ENCODE peak calls at places on chromosomes 16 and 17, in nine cellular contexts. One of them, this sample, is unnamed.

GRCh38 chr17:68700391-68700790 is 99.2 kb upstream of the FAM20A start:
- DNase-seq in heart right ventricle: no peak
- DNase-seq in GM12891: no peak
- DNase-seq in A549: no peak
- DNase-seq in skeletal muscle cell: no peak
- DNase-seq in KG1: no peak
- DNase-seq in AG20443: no peak
- DNase-seq in activated naive CD8-positive, alpha-beta T cell treated with anti-CD3 and anti-CD28 coated beads, Interleukin-2, amount 50 U/mL, for 24 hours: no peak
- DNase-seq in NCI-H345: no peak
- DNase-seq in this sample: no peak

GRCh38 chr16:19748389-19749110 is 30.5 kb downstream of the IQCK start:
- DNase-seq in heart right ventricle: no peak
- DNase-seq in GM12891: no peak
- DNase-seq in A549: no peak
- DNase-seq in skeletal muscle cell: no peak
- DNase-seq in KG1: no peak
- DNase-seq in AG20443: no peak
- DNase-seq in activated naive CD8-positive, alpha-beta T cell treated with anti-CD3 and anti-CD28 coated beads, Interleukin-2, amount 50 U/mL, for 24 hours: no peak
- DNase-seq in NCI-H345: no peak
- DNase-seq in this sample: no peak

GRCh38 chr17:1764274-1764673 is 2.4 kb downstream of the SERPINF1 start:
- DNase-seq in heart right ventricle: peak
- DNase-seq in GM12891: no peak
- DNase-seq in A549: no peak
- DNase-seq in skeletal muscle cell: peak
- DNase-seq in KG1: no peak
- DNase-seq in AG20443: peak
- DNase-seq in activated naive CD8-positive, alpha-beta T cell treated with anti-CD3 and anti-CD28 coated beads, Interleukin-2, amount 50 U/mL, for 24 hours: peak
- DNase-seq in NCI-H345: no peak
- DNase-seq in this sample: no peak

GRCh38 chr17:6443692-6444572 is at the start of gene PIMREG:
- DNase-seq in heart right ventricle: peak
- DNase-seq in GM12891: peak
- DNase-seq in A549: peak
- DNase-seq in skeletal muscle cell: peak
- DNase-seq in KG1: peak
- DNase-seq in AG20443: peak
- DNase-seq in activated naive CD8-positive, alpha-beta T cell treated with anti-CD3 and anti-CD28 coated beads, Interleukin-2, amount 50 U/mL, for 24 hours: peak
- DNase-seq in NCI-H345: peak
- DNase-seq in this sample: peak

GRCh38 chr16:5615868-5616642 is 518.5 kb upstream of the EEF2KMT start:
- DNase-seq in heart right ventricle: peak
- DNase-seq in GM12891: peak
- DNase-seq in A549: peak
- DNase-seq in skeletal muscle cell: no peak
- DNase-seq in KG1: peak
- DNase-seq in AG20443: peak
- DNase-seq in activated naive CD8-positive, alpha-beta T cell treated with anti-CD3 and anti-CD28 coated beads, Interleukin-2, amount 50 U/mL, for 24 hours: peak
- DNase-seq in NCI-H345: peak
- DNase-seq in this sample: peak

GRCh38 chr17:10767237-10767636 is 36.7 kb downstream of the TMEM238L start:
- DNase-seq in heart right ventricle: no peak
- DNase-seq in GM12891: no peak
- DNase-seq in A549: no peak
- DNase-seq in skeletal muscle cell: no peak
- DNase-seq in KG1: no peak
- DNase-seq in AG20443: no peak
- DNase-seq in activated naive CD8-positive, alpha-beta T cell treated with anti-CD3 and anti-CD28 coated beads, Interleukin-2, amount 50 U/mL, for 24 hours: no peak
- DNase-seq in NCI-H345: no peak
- DNase-seq in this sample: no peak

GRCh38 chr16:69820926-69821541 is 58.9 kb downstream of the WWP2 start:
- DNase-seq in heart right ventricle: no peak
- DNase-seq in GM12891: no peak
- DNase-seq in A549: no peak
- DNase-seq in skeletal muscle cell: no peak
- DNase-seq in KG1: no peak
- DNase-seq in AG20443: peak
- DNase-seq in activated naive CD8-positive, alpha-beta T cell treated with anti-CD3 and anti-CD28 coated beads, Interleukin-2, amount 50 U/mL, for 24 hours: no peak
- DNase-seq in NCI-H345: no peak
- DNase-seq in this sample: no peak

GRCh38 chr17:56756536-56756935 is 77.2 kb downstream of the C17orf67 start:
- DNase-seq in heart right ventricle: no peak
- DNase-seq in GM12891: no peak
- DNase-seq in A549: peak
- DNase-seq in skeletal muscle cell: peak
- DNase-seq in KG1: no peak
- DNase-seq in AG20443: peak
- DNase-seq in activated naive CD8-positive, alpha-beta T cell treated with anti-CD3 and anti-CD28 coated beads, Interleukin-2, amount 50 U/mL, for 24 hours: no peak
- DNase-seq in NCI-H345: no peak
- DNase-seq in this sample: peak

GRCh38 chr17:3385869-3386816 is at the start of gene OR3A2:
- DNase-seq in heart right ventricle: no peak
- DNase-seq in GM12891: no peak
- DNase-seq in A549: no peak
- DNase-seq in skeletal muscle cell: no peak
- DNase-seq in KG1: no peak
- DNase-seq in AG20443: no peak
- DNase-seq in activated naive CD8-positive, alpha-beta T cell treated with anti-CD3 and anti-CD28 coated beads, Interleukin-2, amount 50 U/mL, for 24 hours: peak
- DNase-seq in NCI-H345: no peak
- DNase-seq in this sample: no peak

GRCh38 chr17:1398900-1399299 is 1.1 kb downstream of the YWHAE start:
- DNase-seq in heart right ventricle: no peak
- DNase-seq in GM12891: no peak
- DNase-seq in A549: no peak
- DNase-seq in skeletal muscle cell: no peak
- DNase-seq in KG1: no peak
- DNase-seq in AG20443: peak
- DNase-seq in activated naive CD8-positive, alpha-beta T cell treated with anti-CD3 and anti-CD28 coated beads, Interleukin-2, amount 50 U/mL, for 24 hours: peak
- DNase-seq in NCI-H345: no peak
- DNase-seq in this sample: peak

GRCh38 chr16:57601801-57602478 is 26.5 kb upstream of the ADGRG1 start:
- DNase-seq in heart right ventricle: no peak
- DNase-seq in GM12891: no peak
- DNase-seq in A549: no peak
- DNase-seq in skeletal muscle cell: no peak
- DNase-seq in KG1: peak
- DNase-seq in AG20443: no peak
- DNase-seq in activated naive CD8-positive, alpha-beta T cell treated with anti-CD3 and anti-CD28 coated beads, Interleukin-2, amount 50 U/mL, for 24 hours: peak
- DNase-seq in NCI-H345: peak
- DNase-seq in this sample: no peak

GRCh38 chr16:819336-819735 is 18.8 kb upstream of the GNG13 start:
- DNase-seq in heart right ventricle: no peak
- DNase-seq in GM12891: no peak
- DNase-seq in A549: no peak
- DNase-seq in skeletal muscle cell: no peak
- DNase-seq in KG1: peak
- DNase-seq in AG20443: no peak
- DNase-seq in activated naive CD8-positive, alpha-beta T cell treated with anti-CD3 and anti-CD28 coated beads, Interleukin-2, amount 50 U/mL, for 24 hours: no peak
- DNase-seq in NCI-H345: no peak
- DNase-seq in this sample: no peak

GRCh38 chr16:2148714-2149629 is 547 bp downstream of the RAB26 start:
- DNase-seq in heart right ventricle: no peak
- DNase-seq in GM12891: no peak
- DNase-seq in A549: peak
- DNase-seq in skeletal muscle cell: no peak
- DNase-seq in KG1: no peak
- DNase-seq in AG20443: no peak
- DNase-seq in activated naive CD8-positive, alpha-beta T cell treated with anti-CD3 and anti-CD28 coated beads, Interleukin-2, amount 50 U/mL, for 24 hours: peak
- DNase-seq in NCI-H345: no peak
- DNase-seq in this sample: peak

GRCh38 chr16:56094231-56094630 is 97.1 kb upstream of the GNAO1 start:
- DNase-seq in heart right ventricle: no peak
- DNase-seq in GM12891: no peak
- DNase-seq in A549: no peak
- DNase-seq in skeletal muscle cell: no peak
- DNase-seq in KG1: no peak
- DNase-seq in AG20443: no peak
- DNase-seq in activated naive CD8-positive, alpha-beta T cell treated with anti-CD3 and anti-CD28 coated beads, Interleukin-2, amount 50 U/mL, for 24 hours: no peak
- DNase-seq in NCI-H345: no peak
- DNase-seq in this sample: no peak

GRCh38 chr17:16922386-16923096 is 49.4 kb downstream of the TNFRSF13B start:
- DNase-seq in heart right ventricle: no peak
- DNase-seq in GM12891: no peak
- DNase-seq in A549: no peak
- DNase-seq in skeletal muscle cell: no peak
- DNase-seq in KG1: no peak
- DNase-seq in AG20443: no peak
- DNase-seq in activated naive CD8-positive, alpha-beta T cell treated with anti-CD3 and anti-CD28 coated beads, Interleukin-2, amount 50 U/mL, for 24 hours: no peak
- DNase-seq in NCI-H345: no peak
- DNase-seq in this sample: no peak

GRCh38 chr17:8223356-8224063 is 13.1 kb upstream of the AURKB start:
- DNase-seq in heart right ventricle: peak
- DNase-seq in GM12891: no peak
- DNase-seq in A549: peak
- DNase-seq in skeletal muscle cell: no peak
- DNase-seq in KG1: peak
- DNase-seq in AG20443: peak
- DNase-seq in activated naive CD8-positive, alpha-beta T cell treated with anti-CD3 and anti-CD28 coated beads, Interleukin-2, amount 50 U/mL, for 24 hours: peak
- DNase-seq in NCI-H345: peak
- DNase-seq in this sample: peak

GRCh38 chr16:73713817-73714495 is 582.7 kb upstream of the PSMD7 start:
- DNase-seq in heart right ventricle: peak
- DNase-seq in GM12891: no peak
- DNase-seq in A549: peak
- DNase-seq in skeletal muscle cell: no peak
- DNase-seq in KG1: no peak
- DNase-seq in AG20443: peak
- DNase-seq in activated naive CD8-positive, alpha-beta T cell treated with anti-CD3 and anti-CD28 coated beads, Interleukin-2, amount 50 U/mL, for 24 hours: no peak
- DNase-seq in NCI-H345: no peak
- DNase-seq in this sample: peak

GRCh38 chr17:53912117-53912516 is 89.4 kb downstream of the KIF2B start:
- DNase-seq in heart right ventricle: no peak
- DNase-seq in GM12891: no peak
- DNase-seq in A549: no peak
- DNase-seq in skeletal muscle cell: no peak
- DNase-seq in KG1: no peak
- DNase-seq in AG20443: no peak
- DNase-seq in activated naive CD8-positive, alpha-beta T cell treated with anti-CD3 and anti-CD28 coated beads, Interleukin-2, amount 50 U/mL, for 24 hours: no peak
- DNase-seq in NCI-H345: peak
- DNase-seq in this sample: no peak

GRCh38 chr16:21501869-21502667 is 97.3 kb upstream of the METTL9 start:
- DNase-seq in heart right ventricle: peak
- DNase-seq in GM12891: peak
- DNase-seq in A549: peak
- DNase-seq in skeletal muscle cell: peak
- DNase-seq in KG1: peak
- DNase-seq in AG20443: peak
- DNase-seq in activated naive CD8-positive, alpha-beta T cell treated with anti-CD3 and anti-CD28 coated beads, Interleukin-2, amount 50 U/mL, for 24 hours: peak
- DNase-seq in NCI-H345: peak
- DNase-seq in this sample: peak

GRCh38 chr16:87895641-87896141 is 26.4 kb upstream of the SLC7A5 start:
- DNase-seq in heart right ventricle: no peak
- DNase-seq in GM12891: peak
- DNase-seq in A549: no peak
- DNase-seq in skeletal muscle cell: peak
- DNase-seq in KG1: peak
- DNase-seq in AG20443: peak
- DNase-seq in activated naive CD8-positive, alpha-beta T cell treated with anti-CD3 and anti-CD28 coated beads, Interleukin-2, amount 50 U/mL, for 24 hours: peak
- DNase-seq in NCI-H345: no peak
- DNase-seq in this sample: no peak

GRCh38 chr17:27446569-27447301 is 9.5 kb upstream of the KSR1 start:
- DNase-seq in heart right ventricle: no peak
- DNase-seq in GM12891: no peak
- DNase-seq in A549: no peak
- DNase-seq in skeletal muscle cell: peak
- DNase-seq in KG1: no peak
- DNase-seq in AG20443: peak
- DNase-seq in activated naive CD8-positive, alpha-beta T cell treated with anti-CD3 and anti-CD28 coated beads, Interleukin-2, amount 50 U/mL, for 24 hours: no peak
- DNase-seq in NCI-H345: no peak
- DNase-seq in this sample: peak

GRCh38 chr17:76197911-76198310 is 42.4 kb downstream of the RNF157 start:
- DNase-seq in heart right ventricle: peak
- DNase-seq in GM12891: no peak
- DNase-seq in A549: no peak
- DNase-seq in skeletal muscle cell: no peak
- DNase-seq in KG1: no peak
- DNase-seq in AG20443: no peak
- DNase-seq in activated naive CD8-positive, alpha-beta T cell treated with anti-CD3 and anti-CD28 coated beads, Interleukin-2, amount 50 U/mL, for 24 hours: no peak
- DNase-seq in NCI-H345: no peak
- DNase-seq in this sample: no peak

GRCh38 chr17:62592305-62593099 is 35.0 kb upstream of the MRC2 start:
- DNase-seq in heart right ventricle: no peak
- DNase-seq in GM12891: no peak
- DNase-seq in A549: no peak
- DNase-seq in skeletal muscle cell: no peak
- DNase-seq in KG1: no peak
- DNase-seq in AG20443: no peak
- DNase-seq in activated naive CD8-positive, alpha-beta T cell treated with anti-CD3 and anti-CD28 coated beads, Interleukin-2, amount 50 U/mL, for 24 hours: no peak
- DNase-seq in NCI-H345: no peak
- DNase-seq in this sample: no peak

GRCh38 chr17:73278465-73279453 is 17.1 kb upstream of the CPSF4L start:
- DNase-seq in heart right ventricle: no peak
- DNase-seq in GM12891: no peak
- DNase-seq in A549: no peak
- DNase-seq in skeletal muscle cell: no peak
- DNase-seq in KG1: no peak
- DNase-seq in AG20443: peak
- DNase-seq in activated naive CD8-positive, alpha-beta T cell treated with anti-CD3 and anti-CD28 coated beads, Interleukin-2, amount 50 U/mL, for 24 hours: no peak
- DNase-seq in NCI-H345: peak
- DNase-seq in this sample: no peak

GRCh38 chr16:68800257-68800875 is 43.0 kb upstream of the TANGO6 start:
- DNase-seq in heart right ventricle: no peak
- DNase-seq in GM12891: peak
- DNase-seq in A549: peak
- DNase-seq in skeletal muscle cell: no peak
- DNase-seq in KG1: peak
- DNase-seq in AG20443: peak
- DNase-seq in activated naive CD8-positive, alpha-beta T cell treated with anti-CD3 and anti-CD28 coated beads, Interleukin-2, amount 50 U/mL, for 24 hours: peak
- DNase-seq in NCI-H345: peak
- DNase-seq in this sample: peak

GRCh38 chr17:39144414-39144813 is 7.0 kb downstream of the PLXDC1 start:
- DNase-seq in heart right ventricle: peak
- DNase-seq in GM12891: no peak
- DNase-seq in A549: no peak
- DNase-seq in skeletal muscle cell: peak
- DNase-seq in KG1: no peak
- DNase-seq in AG20443: peak
- DNase-seq in activated naive CD8-positive, alpha-beta T cell treated with anti-CD3 and anti-CD28 coated beads, Interleukin-2, amount 50 U/mL, for 24 hours: no peak
- DNase-seq in NCI-H345: peak
- DNase-seq in this sample: no peak

GRCh38 chr17:41801374-41802062 is 10.2 kb downstream of the P3H4 start:
- DNase-seq in heart right ventricle: peak
- DNase-seq in GM12891: peak
- DNase-seq in A549: peak
- DNase-seq in skeletal muscle cell: no peak
- DNase-seq in KG1: peak
- DNase-seq in AG20443: peak
- DNase-seq in activated naive CD8-positive, alpha-beta T cell treated with anti-CD3 and anti-CD28 coated beads, Interleukin-2, amount 50 U/mL, for 24 hours: peak
- DNase-seq in NCI-H345: peak
- DNase-seq in this sample: peak

GRCh38 chr16:84175351-84176081 is 11.3 kb downstream of the TAF1C start:
- DNase-seq in heart right ventricle: no peak
- DNase-seq in GM12891: no peak
- DNase-seq in A549: peak
- DNase-seq in skeletal muscle cell: no peak
- DNase-seq in KG1: peak
- DNase-seq in AG20443: peak
- DNase-seq in activated naive CD8-positive, alpha-beta T cell treated with anti-CD3 and anti-CD28 coated beads, Interleukin-2, amount 50 U/mL, for 24 hours: peak
- DNase-seq in NCI-H345: peak
- DNase-seq in this sample: peak

GRCh38 chr17:28717578-28718316 is at the start of gene RAB34:
- DNase-seq in heart right ventricle: peak
- DNase-seq in GM12891: no peak
- DNase-seq in A549: peak
- DNase-seq in skeletal muscle cell: no peak
- DNase-seq in KG1: peak
- DNase-seq in AG20443: peak
- DNase-seq in activated naive CD8-positive, alpha-beta T cell treated with anti-CD3 and anti-CD28 coated beads, Interleukin-2, amount 50 U/mL, for 24 hours: no peak
- DNase-seq in NCI-H345: no peak
- DNase-seq in this sample: no peak